ENCODE peak calls at places on chromosomes 1 and 21, in four cellular contexts. One of them, this sample, is unnamed.

GRCh38 chr1:110390096-110390495 is 730 bp downstream of the SLC16A4 start:
- DNase-seq in amniotic stem cell: peak
- DNase-seq in activated T-cell treated with anti-CD3 and anti-CD28 coated beads for 24 hours: no peak
- DNase-seq in stimulated activated CD8-positive, alpha-beta memory T cell treated with anti-CD3 and anti-CD28 coated beads, Interleukin-2, amount 100 ng/mL, for 1 hour: no peak
- DNase-seq in this sample: no peak

GRCh38 chr1:163161337-163161736 is 41.4 kb downstream of the RGS5 start:
- DNase-seq in amniotic stem cell: no peak
- DNase-seq in activated T-cell treated with anti-CD3 and anti-CD28 coated beads for 24 hours: no peak
- DNase-seq in stimulated activated CD8-positive, alpha-beta memory T cell treated with anti-CD3 and anti-CD28 coated beads, Interleukin-2, amount 100 ng/mL, for 1 hour: no peak
- DNase-seq in this sample: no peak

GRCh38 chr21:45550552-45551210 is 8.4 kb upstream of the SLC19A1 start:
- DNase-seq in amniotic stem cell: no peak
- DNase-seq in activated T-cell treated with anti-CD3 and anti-CD28 coated beads for 24 hours: no peak
- DNase-seq in stimulated activated CD8-positive, alpha-beta memory T cell treated with anti-CD3 and anti-CD28 coated beads, Interleukin-2, amount 100 ng/mL, for 1 hour: no peak
- DNase-seq in this sample: no peak

GRCh38 chr1:52294580-52294979 is 71.4 kb downstream of the CC2D1B start:
- DNase-seq in amniotic stem cell: no peak
- DNase-seq in activated T-cell treated with anti-CD3 and anti-CD28 coated beads for 24 hours: no peak
- DNase-seq in stimulated activated CD8-positive, alpha-beta memory T cell treated with anti-CD3 and anti-CD28 coated beads, Interleukin-2, amount 100 ng/mL, for 1 hour: no peak
- DNase-seq in this sample: no peak

GRCh38 chr21:34298797-34299539 is 64.8 kb upstream of the KCNE2 start:
- DNase-seq in amniotic stem cell: no peak
- DNase-seq in activated T-cell treated with anti-CD3 and anti-CD28 coated beads for 24 hours: no peak
- DNase-seq in stimulated activated CD8-positive, alpha-beta memory T cell treated with anti-CD3 and anti-CD28 coated beads, Interleukin-2, amount 100 ng/mL, for 1 hour: no peak
- DNase-seq in this sample: no peak

GRCh38 chr1:209593747-209594146 is 10.2 kb downstream of the CAMK1G start:
- DNase-seq in amniotic stem cell: no peak
- DNase-seq in activated T-cell treated with anti-CD3 and anti-CD28 coated beads for 24 hours: no peak
- DNase-seq in stimulated activated CD8-positive, alpha-beta memory T cell treated with anti-CD3 and anti-CD28 coated beads, Interleukin-2, amount 100 ng/mL, for 1 hour: no peak
- DNase-seq in this sample: no peak

GRCh38 chr1:76950306-76950705 is 83.0 kb downstream of the ST6GALNAC5 start:
- DNase-seq in amniotic stem cell: no peak
- DNase-seq in activated T-cell treated with anti-CD3 and anti-CD28 coated beads for 24 hours: no peak
- DNase-seq in stimulated activated CD8-positive, alpha-beta memory T cell treated with anti-CD3 and anti-CD28 coated beads, Interleukin-2, amount 100 ng/mL, for 1 hour: no peak
- DNase-seq in this sample: no peak

GRCh38 chr1:208127791-208128408 is 116.3 kb downstream of the PLXNA2 start:
- DNase-seq in amniotic stem cell: no peak
- DNase-seq in activated T-cell treated with anti-CD3 and anti-CD28 coated beads for 24 hours: no peak
- DNase-seq in stimulated activated CD8-positive, alpha-beta memory T cell treated with anti-CD3 and anti-CD28 coated beads, Interleukin-2, amount 100 ng/mL, for 1 hour: no peak
- DNase-seq in this sample: no peak

GRCh38 chr1:2391034-2391384 is 345 bp downstream of the MORN1 start:
- DNase-seq in amniotic stem cell: no peak
- DNase-seq in activated T-cell treated with anti-CD3 and anti-CD28 coated beads for 24 hours: no peak
- DNase-seq in stimulated activated CD8-positive, alpha-beta memory T cell treated with anti-CD3 and anti-CD28 coated beads, Interleukin-2, amount 100 ng/mL, for 1 hour: no peak
- DNase-seq in this sample: no peak

GRCh38 chr1:234611799-234612351 is 1.9 kb upstream of the IRF2BP2 start:
- DNase-seq in amniotic stem cell: no peak
- DNase-seq in activated T-cell treated with anti-CD3 and anti-CD28 coated beads for 24 hours: no peak
- DNase-seq in stimulated activated CD8-positive, alpha-beta memory T cell treated with anti-CD3 and anti-CD28 coated beads, Interleukin-2, amount 100 ng/mL, for 1 hour: no peak
- DNase-seq in this sample: no peak

GRCh38 chr21:43716376-43717165 is 2.4 kb upstream of the PDXK start:
- DNase-seq in amniotic stem cell: no peak
- DNase-seq in activated T-cell treated with anti-CD3 and anti-CD28 coated beads for 24 hours: no peak
- DNase-seq in stimulated activated CD8-positive, alpha-beta memory T cell treated with anti-CD3 and anti-CD28 coated beads, Interleukin-2, amount 100 ng/mL, for 1 hour: no peak
- DNase-seq in this sample: no peak

This sample was measured in GOT3.